ENCODE peak calls at places on chromosomes 12 and 14, in four cellular contexts. K, S, V and U are unnamed samples.

GRCh38 chr14:74614508-74615495 is 2.8 kb upstream of the LTBP2 start:
- DNase-seq in K (no peak), S (no peak), V (peak), U (no peak)

GRCh38 chr12:69284131-69284530 is 44.8 kb downstream of the CPSF6 start:
- DNase-seq in K (no peak), S (peak), V (no peak), U (no peak)

GRCh38 chr12:27500546-27500945 is 23.5 kb upstream of the PPFIBP1 start:
- DNase-seq in K (no peak), S (no peak), V (no peak), U (no peak)

GRCh38 chr12:97250483-97250882 is 212.1 kb upstream of the RMST start:
- DNase-seq in K (no peak), S (no peak), V (no peak), U (no peak)

GRCh38 chr14:103719766-103720165 is 4.2 kb downstream of the ZFYVE21 start:
- DNase-seq in K (no peak), S (no peak), V (no peak), U (no peak)

GRCh38 chr14:85366226-85366625 is 163.7 kb upstream of the FLRT2 start:
- DNase-seq in K (no peak), S (no peak), V (no peak), U (no peak)

GRCh38 chr12:700061-700460 is 36.8 kb upstream of the NINJ2 start:
- DNase-seq in K (no peak), S (no peak), V (no peak), U (no peak)

GRCh38 chr12:115660211-115660805 is 617.2 kb downstream of the MED13L start:
- DNase-seq in K (no peak), S (peak), V (no peak), U (no peak)

GRCh38 chr12:1509703-1510395 is 84.5 kb downstream of the FBXL14 start:
- DNase-seq in K (no peak), S (no peak), V (no peak), U (no peak)

GRCh38 chr14:76718306-76719075 is 42.8 kb upstream of the VASH1 start:
- DNase-seq in K (no peak), S (no peak), V (no peak), U (no peak)

GRCh38 chr14:60485600-60486251 is at the start of gene C14orf39:
- DNase-seq in K (no peak), S (peak), V (no peak), U (no peak)

GRCh38 chr12:102478416-102479098 is 1.8 kb downstream of the IGF1 start:
- DNase-seq in K (peak), S (no peak), V (peak), U (peak)

GRCh38 chr12:124588689-124589318 is 21.4 kb upstream of the NCOR2 start:
- DNase-seq in K (no peak), S (no peak), V (no peak), U (peak)

GRCh38 chr14:29518335-29518734 is 409.3 kb downstream of the PRKD1 start:
- DNase-seq in K (no peak), S (no peak), V (no peak), U (no peak)

GRCh38 chr12:13000935-13001724 is 1.1 kb upstream of the HEBP1 start:
- DNase-seq in K (no peak), S (no peak), V (peak), U (peak)